ENCODE peak calls at places on chromosomes 7 and 10, in seven cellular contexts. R is activated CD8-positive, alpha-beta memory T cell treated with anti-CD3 and anti-CD28 coated beads for 24 hours; U is globus pallidus; Z is fibroblast of the conjunctiva; B is M059J; Q is omental fat pad; J is stimulated activated CD8-positive, alpha-beta memory T cell treated with anti-CD3 and anti-CD28 coated beads, Interleukin-15, amount 100 ng/mL, for 1 hour. T is an unnamed sample.

GRCh38 chr10:24396396-24396795 is 187.5 kb downstream of the KIAA1217 start:
- DNase-seq in R (no peak), U (no peak), Z (no peak), B (no peak), Q (no peak), J (no peak), T (no peak)

GRCh38 chr10:129380279-129380678 is 86.8 kb upstream of the MGMT start:
- DNase-seq in R (no peak), U (no peak), Z (no peak), B (no peak), Q (no peak), J (no peak), T (no peak)

GRCh38 chr7:139035588-139036353 is at the start of gene ZC3HAV1L:
- DNase-seq in R (peak; percentile 88), U (no peak), Z (peak; percentile 32), B (peak; percentile 34), Q (peak; percentile 31), J (no peak), T (peak; percentile 63)

GRCh38 chr10:17652585-17652984 is 8.6 kb downstream of the STAM start:
- DNase-seq in R (no peak), U (no peak), Z (no peak), B (peak; percentile 21), Q (no peak), J (no peak), T (peak; percentile 18)

GRCh38 chr7:38878694-38879457 is 30.1 kb downstream of the VPS41 start:
- DNase-seq in R (no peak), U (no peak), Z (no peak), B (no peak), Q (no peak), J (no peak), T (no peak)

GRCh38 chr7:48875300-48875916 is 48.9 kb upstream of the CDC14C start:
- DNase-seq in R (no peak), U (peak; percentile 50), Z (no peak), B (peak; percentile 36), Q (no peak), J (no peak), T (peak; percentile 71)

GRCh38 chr10:110827872-110828271 is 43.9 kb upstream of the PDCD4 start:
- DNase-seq in R (no peak), U (no peak), Z (no peak), B (no peak), Q (no peak), J (no peak), T (no peak)

GRCh38 chr7:109763611-109764010 is 1193.9 kb downstream of the DNAJB9 start:
- DNase-seq in R (no peak), U (no peak), Z (no peak), B (peak; percentile 23), Q (no peak), J (no peak), T (peak; percentile 20)

GRCh38 chr10:44245601-44245938 is 139.3 kb downstream of the CXCL12 start:
- DNase-seq in R (no peak), U (no peak), Z (peak; percentile 61), B (no peak), Q (no peak), J (no peak), T (no peak)

GRCh38 chr7:136657332-136657942 is 211.0 kb upstream of the CHRM2 start:
- DNase-seq in R (no peak), U (no peak), Z (no peak), B (peak; percentile 5), Q (no peak), J (no peak), T (no peak)

GRCh38 chr10:124035928-124036558 is 57.4 kb downstream of the CHST15 start:
- DNase-seq in R (peak; percentile 57), U (no peak), Z (no peak), B (no peak), Q (no peak), J (no peak), T (no peak)

GRCh38 chr10:78516236-78516635 is 482.6 kb downstream of the RPS24 start:
- DNase-seq in R (peak; percentile 11), U (no peak), Z (no peak), B (no peak), Q (no peak), J (no peak), T (no peak)